ENCODE peak calls at places on chromosome 17, in nine cellular contexts. G is GM23248; S is lung; U is thoracic aorta; F is WERI-Rb-1; Z is pancreas; Q is CD8-positive, alpha-beta T cell; H is uterus; R is heart left ventricle. P is an unnamed sample.
A peak's percentile ranks its signal among the peaks of the same experiment; 100 is the strongest.

GRCh38 chr17:40458001-40458791 is 14.9 kb downstream of the IGFBP4 start:
- DNase-seq in G (peak; percentile 94), Q (no peak), H (peak; percentile 63), F (no peak), S (no peak), U (no peak), Z (peak; percentile 48), R (peak; percentile 73), P (peak; percentile 94)

GRCh38 chr17:19716108-19717030 is at the start of gene SLC47A2:
- DNase-seq in R (peak; percentile 60), U (no peak), F (no peak), Q (no peak), Z (no peak), G (no peak), S (no peak), H (no peak), P (no peak)

GRCh38 chr17:28763804-28764266 is 20.0 kb downstream of the TRAF4 start:
- DNase-seq in R (peak; percentile 68), H (peak; percentile 85), S (peak; percentile 81), Q (peak; percentile 83), G (peak; percentile 84), F (peak; percentile 69), Z (peak; percentile 80), U (peak; percentile 78), P (peak; percentile 76)

GRCh38 chr17:72514321-72514861 is 393.6 kb downstream of the SOX9 start:
- DNase-seq in G (no peak), H (no peak), Z (no peak), U (no peak), R (no peak), Q (no peak), F (no peak), S (no peak), P (no peak)

GRCh38 chr17:36937961-36938565 is 788 bp downstream of the LHX1 start:
- DNase-seq in H (no peak), Q (no peak), R (no peak), Z (no peak), U (no peak), F (no peak), S (no peak), G (peak; percentile 44), P (no peak)

GRCh38 chr17:78618264-78619066 is 41.3 kb upstream of the DNAH17 start:
- DNase-seq in H (no peak), R (peak; percentile 51), U (no peak), G (peak; percentile 40), F (no peak), S (no peak), Z (no peak), Q (no peak), P (no peak)

GRCh38 chr17:27407916-27408846 is 48.1 kb upstream of the KSR1 start:
- DNase-seq in U (no peak), S (no peak), R (no peak), H (no peak), G (peak; percentile 86), F (no peak), Z (no peak), Q (no peak), P (peak; percentile 85)

GRCh38 chr17:9298776-9299295 is 276.8 kb downstream of the STX8 start:
- DNase-seq in R (no peak), F (no peak), S (no peak), H (no peak), Z (no peak), Q (no peak), G (no peak), U (no peak), P (no peak)

GRCh38 chr17:57585341-57586098 is 159.6 kb downstream of the CCDC182 start:
- DNase-seq in S (no peak), U (no peak), F (peak; percentile 72), G (no peak), Q (no peak), H (no peak), R (no peak), Z (no peak), P (no peak)

GRCh38 chr17:57589151-57590034 is 155.7 kb downstream of the CCDC182 start:
- DNase-seq in U (no peak), Q (no peak), G (no peak), H (no peak), S (no peak), R (no peak), Z (no peak), F (no peak), P (no peak)

GRCh38 chr17:57588086-57588485 is 157.0 kb downstream of the CCDC182 start:
- DNase-seq in F (no peak), G (peak; percentile 17), H (no peak), Z (no peak), Q (no peak), S (no peak), R (no peak), U (no peak), P (no peak)

GRCh38 chr17:57586099-57586702 is 158.9 kb downstream of the CCDC182 start:
- DNase-seq in R (no peak), S (no peak), F (no peak), H (no peak), Q (no peak), Z (no peak), U (no peak), G (no peak), P (no peak)

DNA sequence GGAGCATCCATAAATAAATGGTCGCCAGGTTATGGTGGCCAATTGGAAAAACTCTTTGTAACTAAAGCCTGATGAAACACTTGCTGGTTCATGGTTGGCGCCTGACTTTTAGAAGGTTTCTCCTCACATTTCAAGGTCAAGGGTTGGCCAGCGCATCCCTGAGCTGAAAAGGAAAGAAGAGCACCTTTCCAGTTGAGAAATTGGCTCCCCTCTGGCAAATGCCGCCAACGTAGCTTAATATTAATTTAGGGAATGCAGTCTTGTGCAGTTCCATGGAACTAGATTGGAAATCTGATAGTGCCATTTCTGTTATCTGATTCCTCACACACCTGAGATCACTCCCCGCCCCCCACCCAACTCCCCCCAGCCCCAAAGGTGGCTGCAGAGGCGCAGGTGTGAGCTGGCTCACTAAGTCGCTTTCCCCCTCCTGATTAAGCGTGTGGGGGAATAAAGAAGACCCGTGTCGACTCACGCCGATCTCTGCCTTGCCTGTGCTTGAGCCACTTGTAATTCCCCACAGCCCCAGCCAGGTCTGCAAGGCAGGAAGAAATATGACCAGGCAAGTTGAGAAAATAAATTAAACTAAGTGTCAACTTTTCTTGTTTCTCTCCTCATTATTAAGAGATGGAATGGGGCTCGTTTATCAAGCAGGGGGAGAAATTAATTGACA is 157.8 kb downstream of the CCDC182 start:
- DNase-seq in S (no peak), Z (no peak), Q (no peak), U (no peak), G (no peak), R (no peak), H (no peak), F (peak; percentile 47), P (no peak)
- H3K27ac ChIP-seq in S (no peak overlapping the region), Z (no peak overlapping the region), Q (no peak overlapping the region), U (peak overlapping the region; percentile 76), G (no peak overlapping the region), R (no peak overlapping the region), H (no peak overlapping the region), F (peak overlapping the region; percentile 56), P (no peak overlapping the region)

DNA sequence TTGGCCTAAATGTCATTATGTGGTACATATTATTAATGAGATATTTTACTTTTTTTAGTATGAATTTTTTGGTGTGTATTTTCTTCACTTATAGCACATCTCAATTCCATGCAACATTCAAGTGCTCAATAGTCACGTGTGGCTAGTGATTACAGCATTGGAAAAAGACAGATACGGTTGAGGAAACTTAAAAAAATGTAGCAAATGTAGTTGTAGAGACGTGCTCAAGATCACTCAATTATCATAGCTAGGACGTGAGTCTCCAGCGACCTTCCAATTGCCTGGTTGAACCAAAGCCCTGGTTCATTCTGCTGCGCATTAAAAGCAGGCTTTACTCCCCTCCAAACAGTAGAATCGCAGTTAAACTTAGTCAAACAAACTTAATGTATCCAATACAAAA is 1.2 kb upstream of the LIG3 start:
- DNase-seq in R (no peak), U (no peak), Z (no peak), F (no peak), G (no peak), S (no peak), H (no peak), Q (no peak), P (no peak)
- H3K4me3 ChIP-seq in R (no peak overlapping the region), U (no peak overlapping the region), Z (no peak overlapping the region), F (no peak overlapping the region), G (peak overlapping the region; percentile 83), S (no peak overlapping the region), H (no peak overlapping the region), Q (no peak overlapping the region), P (no peak overlapping the region)

GRCh38 chr17:43946766-43947165 is 4.5 kb upstream of the PPY start:
- DNase-seq in H (no peak), U (no peak), F (no peak), G (no peak), R (no peak), Z (no peak), Q (no peak), S (no peak), P (no peak)

GRCh38 chr17:43942286-43942685 is at the start of gene PPY:
- DNase-seq in H (no peak), G (no peak), Q (no peak), U (no peak), S (no peak), F (no peak), R (no peak), Z (no peak), P (no peak)

GRCh38 chr17:43940630-43941029 is 1.6 kb downstream of the PPY start:
- DNase-seq in R (peak; percentile 61), S (no peak), H (no peak), U (no peak), F (peak; percentile 93), G (peak; percentile 59), Q (no peak), Z (no peak), P (peak; percentile 62)

GRCh38 chr17:43945074-43945824 is 3.0 kb upstream of the PPY start:
- DNase-seq in R (no peak), F (no peak), H (no peak), U (no peak), Z (no peak), G (peak; percentile 54), S (no peak), Q (no peak), P (no peak)

DNA sequence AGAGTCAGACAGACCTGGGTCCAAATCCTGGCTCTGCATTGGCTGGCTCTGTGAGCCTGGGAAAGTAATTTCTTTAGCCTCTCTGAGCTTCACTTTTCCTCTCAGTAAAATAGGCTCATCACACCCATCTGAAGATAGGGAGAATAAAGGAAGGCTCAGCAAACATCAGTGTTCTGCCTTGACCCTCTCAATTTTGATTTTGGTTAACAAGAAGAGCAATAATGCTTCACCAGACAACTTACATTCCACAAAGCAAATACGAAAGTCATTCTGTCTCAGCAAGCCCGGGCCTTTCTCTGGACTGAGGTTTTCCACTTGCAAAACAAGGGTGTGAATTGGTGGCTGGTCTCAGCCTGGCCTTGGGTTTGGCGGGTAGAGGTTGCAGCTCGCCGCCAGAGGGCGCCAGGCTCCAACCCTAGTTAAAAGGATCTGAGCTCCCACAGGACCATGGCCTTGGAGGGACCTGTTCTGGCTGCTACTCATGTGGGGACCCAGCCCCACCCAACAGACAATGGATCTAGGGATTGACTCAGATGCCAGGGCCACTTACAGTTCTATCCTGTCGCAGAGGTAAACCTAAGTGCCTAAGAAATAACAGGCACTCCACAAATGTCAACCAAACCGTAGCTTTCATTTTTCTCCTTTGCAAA is 1.6 kb upstream of the PPY start:
- DNase-seq in Z (peak; percentile 84), S (peak; percentile 81), G (peak; percentile 85), R (peak; percentile 85), U (peak; percentile 19), F (peak; percentile 93), Q (peak; percentile 80), H (peak; percentile 72), P (peak; percentile 76)
- H3K27ac ChIP-seq in Z (no peak overlapping the region), S (no peak overlapping the region), G (no peak overlapping the region), R (no peak overlapping the region), U (no peak overlapping the region), F (no peak overlapping the region), Q (no peak overlapping the region), H (no peak overlapping the region), P (no peak overlapping the region)

DNA sequence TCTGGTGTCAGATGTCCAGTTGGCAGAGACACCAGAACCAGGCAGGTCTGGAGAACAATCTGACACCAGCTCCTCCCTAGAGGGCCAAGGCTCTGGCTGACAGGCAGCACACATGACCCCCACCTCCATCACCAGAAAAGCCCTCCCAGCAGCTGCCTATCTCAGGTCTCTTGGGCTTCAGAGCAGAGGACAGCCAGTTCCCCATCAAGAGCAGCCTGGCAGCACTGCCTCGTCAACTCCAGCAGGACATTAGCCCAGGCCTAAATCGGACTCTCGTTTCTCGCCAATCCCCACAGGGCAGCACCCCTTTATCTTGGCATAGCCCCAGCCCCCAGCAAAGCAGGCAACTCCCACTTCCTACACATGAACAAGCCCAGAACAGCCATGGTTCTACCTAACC is 4.4 kb downstream of the JUP start:
- DNase-seq in R (peak; percentile 92), F (no peak), Q (no peak), U (no peak), S (no peak), G (no peak), H (peak; percentile 47), Z (no peak), P (no peak)
- H3K4me3 ChIP-seq in R (no peak overlapping the region), F (no peak overlapping the region), Q (no peak overlapping the region), U (no peak overlapping the region), S (no peak overlapping the region), G (no peak overlapping the region), H (no peak overlapping the region), Z (no peak overlapping the region), P (no peak overlapping the region)

P was measured in SJSA1.